ENCODE peak calls at places on chromosomes 1 and 21, in ten cellular contexts. G is neural crest cell; Y is COR-L47; E is mucosa of gallbladder; D is substantia nigra; S is stimulated activated CD4-positive, alpha-beta T cell treated with anti-CD3 and anti-CD28 coated beads, Interleukin-4, amount 100 ng/mL, for 1 hour; P is naive thymus-derived CD4-positive, alpha-beta T cell; U is GM20000; K is HT1080; M is NCI-H1436. O is an unnamed sample.

GRCh38 chr1:32981003-32981909 is 16.6 kb upstream of the RNF19B start:
- DNase-seq in P (peak; percentile 71), U (peak; percentile 87), S (peak; percentile 55), E (peak; percentile 78), Y (no peak), D (no peak), G (no peak), M (no peak), K (peak; percentile 96), O (peak; percentile 64)

GRCh38 chr21:36087362-36088138 is 17.7 kb downstream of the CBR1 start:
- DNase-seq in U (no peak), E (no peak), M (no peak), G (no peak), Y (no peak), P (no peak), K (peak; percentile 7), S (no peak), D (peak; percentile 86), O (no peak)

GRCh38 chr1:7418442-7419080 is 352.5 kb upstream of the VAMP3 start:
- DNase-seq in G (no peak), D (no peak), M (no peak), K (no peak), S (no peak), P (no peak), Y (no peak), E (peak; percentile 8), U (no peak), O (peak; percentile 7)

GRCh38 chr1:163870666-163871065 is 548.9 kb downstream of the NUF2 start:
- DNase-seq in M (no peak), D (no peak), Y (no peak), P (no peak), U (no peak), E (no peak), K (no peak), G (no peak), S (no peak), O (no peak)

GRCh38 chr1:108537976-108538375 is 21.9 kb upstream of the EEIG2 start:
- DNase-seq in K (no peak), S (no peak), E (no peak), Y (no peak), U (no peak), D (no peak), G (no peak), P (no peak), M (no peak), O (no peak)

GRCh38 chr1:152442291-152442690 is 28.2 kb upstream of the CRNN start:
- DNase-seq in P (no peak), D (no peak), M (no peak), G (no peak), S (no peak), U (no peak), K (no peak), E (no peak), Y (no peak), O (no peak)

GRCh38 chr1:29247044-29247443 is 10.7 kb downstream of the PTPRU start:
- DNase-seq in S (no peak), M (no peak), Y (no peak), E (no peak), G (no peak), D (no peak), P (no peak), K (no peak), U (no peak), O (no peak)

GRCh38 chr1:241022366-241022765 is 334.6 kb downstream of the RGS7 start:
- DNase-seq in E (no peak), P (no peak), G (no peak), S (no peak), M (no peak), Y (no peak), U (no peak), D (no peak), K (peak; percentile 66), O (no peak)

GRCh38 chr1:5809207-5809788 is 182.9 kb downstream of the NPHP4 start:
- DNase-seq in E (no peak), P (no peak), D (no peak), K (no peak), G (no peak), M (no peak), Y (no peak), S (no peak), U (no peak), O (no peak)

GRCh38 chr1:31577515-31578191 is 1.3 kb downstream of the TINAGL1 start:
- DNase-seq in E (no peak), D (no peak), P (no peak), S (no peak), Y (no peak), M (no peak), K (peak; percentile 38), G (no peak), U (no peak), O (no peak)

GRCh38 chr1:220222939-220223338 is 49.3 kb downstream of the RAB3GAP2 start:
- DNase-seq in D (no peak), M (no peak), E (no peak), G (no peak), S (no peak), K (no peak), U (no peak), P (no peak), Y (no peak), O (no peak)

O was measured in memory B cell.